ENCODE peak calls at places on chromosomes 5 and 9, in five cellular contexts. O, R, Y, W and G are unnamed samples.

GRCh38 chr9:108254236-108254635 is 601.5 kb downstream of the ACTL7B start:
- DNase-seq in R (no peak), Y (no peak), O (no peak), W (no peak), G (no peak)

GRCh38 chr5:32852535-32852934 is 141.4 kb downstream of the NPR3 start:
- DNase-seq in Y (no peak), O (peak), W (no peak), R (no peak), G (no peak)

GRCh38 chr5:180079702-180080466 is 8.3 kb upstream of the RNF130 start:
- DNase-seq in R (no peak), W (no peak), O (no peak), Y (no peak), G (no peak)

GRCh38 chr9:125844611-125845010 is 97.4 kb downstream of the PBX3 start:
- DNase-seq in W (no peak), R (no peak), O (no peak), Y (no peak), G (no peak)

GRCh38 chr5:36090033-36090432 is 23.4 kb upstream of the UGT3A2 start:
- DNase-seq in R (no peak), W (peak), Y (no peak), O (peak), G (no peak)

GRCh38 chr5:73454379-73455036 is 5.9 kb upstream of the FOXD1 start:
- DNase-seq in O (no peak), Y (no peak), R (no peak), W (no peak), G (peak)

GRCh38 chr9:17063535-17064135 is 71.2 kb upstream of the CNTLN start:
- DNase-seq in W (peak), O (peak), R (no peak), Y (no peak), G (no peak)

GRCh38 chr5:108251350-108251749 is 130.5 kb downstream of the FBXL17 start:
- DNase-seq in Y (no peak), O (no peak), R (no peak), W (no peak), G (no peak)

GRCh38 chr9:120956862-120957261 is 30.3 kb upstream of the TRAF1 start:
- DNase-seq in R (no peak), W (no peak), O (no peak), Y (no peak), G (no peak)

GRCh38 chr5:65104831-65105230 is 336.1 kb downstream of the CWC27 start:
- DNase-seq in Y (no peak), O (no peak), R (no peak), W (no peak), G (no peak)

GRCh38 chr5:10283927-10284635 is 23.6 kb downstream of the CMBL start:
- DNase-seq in R (peak), W (peak), O (peak), Y (peak), G (peak)

GRCh38 chr9:116209406-116210116 is 56.0 kb downstream of the PAPPA start:
- DNase-seq in Y (no peak), W (no peak), R (no peak), O (no peak), G (no peak)

GRCh38 chr9:90611568-90611967 is 31.1 kb downstream of the DIRAS2 start:
- DNase-seq in R (no peak), O (no peak), W (no peak), Y (no peak), G (no peak)

GRCh38 chr9:135821116-135821515 is 86.2 kb downstream of the CAMSAP1 start:
- DNase-seq in R (no peak), Y (no peak), W (no peak), O (no peak), G (no peak)

GRCh38 chr9:98515506-98516204 is 193.1 kb downstream of the GABBR2 start:
- DNase-seq in O (no peak), R (no peak), W (no peak), Y (no peak), G (no peak)

GRCh38 chr9:129172816-129173215 is 5.2 kb downstream of the IER5L start:
- DNase-seq in Y (no peak), W (no peak), R (no peak), O (no peak), G (no peak)

GRCh38 chr5:127870914-127871313 is 167.7 kb downstream of the CCDC192 start:
- DNase-seq in Y (no peak), R (no peak), O (peak), W (no peak), G (no peak)

GRCh38 chr9:130343445-130343918 is 77.9 kb downstream of the HMCN2 start:
- DNase-seq in R (peak), O (no peak), W (no peak), Y (no peak), G (peak)

GRCh38 chr9:80954521-80954920 is 734.8 kb downstream of the TLE1 start:
- DNase-seq in Y (no peak), W (no peak), R (no peak), O (no peak), G (no peak)